ENCODE peak calls at places on chromosomes 6 and 20, in five cellular contexts. I, G, M, B and H are unnamed samples. For H3K27me3 and H3K4me1, the result is how much of the 10 kb centered on the place peaks cover.

GRCh38 chr6:72649032-72649984 is 27.4 kb downstream of the KCNQ5 start:
- DNase-seq in I (no peak), G (peak), M (peak), B (no peak), H (no peak)

GRCh38 chr20:50227506-50227905 is 36.9 kb downstream of the CEBPB start:
- DNase-seq in I (no peak), G (no peak), M (no peak), B (no peak), H (peak)

GRCh38 chr20:4154958-4155411 is 139.6 kb upstream of the RNF24 start:
- DNase-seq in I (no peak), G (no peak), M (no peak), B (no peak), H (peak)

GRCh38 chr6:22145823-22146379 is 150.9 kb downstream of the PRL start:
- DNase-seq in I (no peak), G (peak), M (peak), B (no peak), H (peak)

GRCh38 chr20:60953311-60953710 is 298.8 kb upstream of the CDH4 start:
- DNase-seq in I (no peak), G (no peak), M (no peak), B (no peak), H (no peak)

GRCh38 chr6:37244430-37245310 is 12.9 kb upstream of the TBC1D22B start:
- DNase-seq in I (no peak), G (peak), M (peak), B (peak), H (peak)

GRCh38 chr20:1403624-1404023 is 10.8 kb upstream of the FKBP1A start:
- DNase-seq in I (no peak), G (no peak), M (no peak), B (no peak), H (no peak)

GRCh38 chr6:151630387-151630786 is 136.6 kb downstream of the CCDC170 start:
- DNase-seq in I (no peak), G (no peak), M (no peak), B (no peak), H (no peak)

GRCh38 chr6:17281100-17281496 is at the start of gene RBM24:
- DNase-seq in I (no peak), G (peak), M (peak), B (no peak), H (peak)

GRCh38 chr6:150492941-150493340 is 106.7 kb upstream of the PLEKHG1 start:
- DNase-seq in I (no peak), G (peak), M (peak), B (no peak), H (no peak)

GRCh38 chr20:9508696-9509178 is 5.7 kb upstream of the LAMP5 start:
- DNase-seq in I (no peak), G (no peak), M (no peak), B (no peak), H (no peak)
- H3K27me3 ChIP-seq in I (under half), G (under half), M (half or more), B (under half), H (half or more)

DNA sequence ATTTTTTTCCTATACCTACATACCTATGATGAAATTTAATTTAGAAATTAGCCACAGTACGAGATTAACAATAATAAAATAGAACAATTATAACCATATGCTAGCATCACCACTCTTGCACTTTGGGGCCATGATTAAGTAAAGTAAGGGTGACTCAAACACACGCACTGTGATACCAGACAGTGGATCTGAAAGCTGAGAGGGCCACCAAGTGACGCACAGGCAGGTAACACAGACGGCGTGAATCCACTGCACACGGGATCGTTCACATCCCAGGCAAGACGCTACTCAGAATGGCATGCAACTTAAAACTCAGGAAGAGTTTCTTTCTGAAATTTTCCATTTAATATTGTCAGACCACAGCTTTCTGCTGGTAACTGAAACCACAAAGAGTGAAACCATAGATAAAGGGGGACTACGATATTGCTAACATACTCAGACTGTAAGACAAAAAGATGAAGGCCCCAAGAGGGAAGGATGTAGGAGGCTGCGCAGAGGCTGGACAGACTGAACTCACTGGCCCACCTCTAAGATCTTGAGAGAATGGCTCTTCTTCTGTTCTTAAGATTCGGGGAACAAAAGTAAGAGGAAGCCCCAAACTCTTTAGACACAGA is 17.9 kb downstream of the RRBP1 start:
- DNase-seq in I (no peak), G (no peak), M (peak), B (no peak), H (peak)
- H3K4me1 ChIP-seq in I (under half), G (under half), M (under half), B (half or more), H (half or more)

DNA sequence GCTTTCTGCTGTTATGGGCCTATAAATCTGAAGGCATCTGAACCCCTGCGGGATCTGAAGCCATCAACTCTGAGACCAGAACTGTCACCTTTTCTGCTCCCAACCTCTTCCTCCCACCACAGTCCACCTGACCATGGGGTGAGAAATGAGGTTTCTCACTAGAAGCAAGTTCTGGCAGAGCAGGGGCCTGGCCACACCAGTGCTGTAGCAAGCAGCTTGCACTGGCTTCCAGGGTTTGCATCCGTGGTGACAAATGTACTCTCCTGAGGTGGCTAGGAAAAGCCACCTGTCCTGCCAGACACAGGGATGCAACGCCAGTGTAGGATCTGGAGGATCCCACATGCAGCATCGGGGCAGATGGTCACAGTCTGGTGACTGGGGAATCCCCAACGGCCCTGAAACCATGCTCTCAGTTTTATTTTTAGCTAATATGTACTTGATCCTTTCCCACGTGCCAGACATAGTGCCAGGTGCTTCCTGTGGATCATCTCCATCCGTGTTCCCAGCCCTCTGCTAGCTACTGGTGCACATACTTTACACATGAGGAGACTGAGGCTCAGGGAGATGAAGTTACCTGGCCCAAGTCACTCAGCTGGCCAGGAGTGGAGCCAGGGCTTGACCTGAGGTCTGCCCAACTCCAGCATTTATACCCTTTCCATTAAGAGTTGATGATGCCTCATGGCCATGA is 122.1 kb upstream of the SPACA1 start:
- DNase-seq in I (no peak), G (no peak), M (no peak), B (no peak), H (no peak)
- H3K4me3 ChIP-seq in I (no peak), G (no peak), M (no peak), B (no peak), H (no peak)

DNA sequence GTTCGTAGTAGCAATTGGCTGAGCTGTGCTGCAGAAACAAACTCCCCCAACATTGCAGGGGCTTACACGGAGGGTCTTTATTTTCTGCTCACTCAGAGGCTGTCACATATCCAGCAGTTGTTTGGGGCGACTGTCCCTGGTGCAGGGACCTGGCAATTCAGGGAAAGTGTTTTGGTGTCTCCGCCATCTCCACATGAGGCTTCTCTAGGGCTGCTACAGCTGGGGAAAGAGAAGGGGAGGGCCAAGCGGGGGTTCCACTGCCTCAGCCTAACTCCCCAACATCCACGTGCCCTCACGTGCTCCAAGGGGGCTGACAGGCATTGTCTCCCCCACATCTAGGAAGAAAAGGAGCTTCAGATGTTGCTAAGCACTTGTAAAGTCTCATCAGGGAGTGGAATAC is 61.3 kb upstream of the NXT1 start:
- DNase-seq in I (no peak), G (no peak), M (no peak), B (no peak), H (peak)
- H3K27me3 ChIP-seq in I (under half), G (under half), M (under half), B (under half), H (under half)

DNA sequence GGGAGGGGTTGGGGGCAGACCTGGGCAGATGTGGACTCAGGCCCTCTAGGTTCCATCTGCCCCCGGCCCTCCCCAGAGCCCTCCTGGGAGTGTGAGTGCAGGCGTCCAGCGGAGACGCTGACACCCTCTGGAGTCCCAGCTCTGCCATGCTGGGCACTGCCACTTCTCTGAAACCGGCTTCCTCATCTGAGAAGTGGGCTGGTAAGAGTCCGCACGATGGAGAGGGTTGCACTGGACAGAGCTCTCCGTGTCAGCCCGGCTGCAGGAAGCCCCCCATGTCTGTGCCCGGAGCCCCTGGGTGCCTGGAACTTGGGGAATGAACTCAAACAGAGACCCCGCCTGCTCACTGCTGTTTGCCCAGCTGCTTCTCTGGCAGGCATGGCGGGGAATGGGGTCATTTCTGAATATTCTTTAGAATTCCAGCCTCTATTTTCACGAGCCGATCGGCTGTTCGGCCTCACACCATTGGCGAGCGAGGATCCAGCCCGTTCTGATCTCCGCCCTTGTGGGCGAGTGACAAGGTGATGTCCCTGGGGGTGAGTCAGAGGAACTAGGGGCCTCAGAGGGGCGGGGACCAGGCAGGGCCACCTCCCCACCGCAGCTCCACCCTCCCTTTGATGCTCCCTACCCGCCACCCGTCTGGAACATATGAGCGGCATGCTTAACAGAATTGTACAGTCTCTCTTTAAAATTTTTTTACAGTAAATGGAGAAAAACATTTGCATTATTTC is 47.8 kb upstream of the GATA5 start:
- DNase-seq in I (peak), G (no peak), M (no peak), B (no peak), H (no peak)
- H3K4me1 ChIP-seq in I (under half), G (under half), M (under half), B (under half), H (under half)

GRCh38 chr20:2751347-2751867 is 49.0 kb downstream of the CPXM1 start:
- DNase-seq in I (no peak), G (no peak), M (no peak), B (no peak), H (no peak)
- H3K4me3 ChIP-seq in I (peak), G (no peak), M (no peak), B (peak), H (peak)